ENCODE peak calls at places on chromosome 16, in six cellular contexts. N is ELR; D is aorta; C is cardiac muscle cell; H is naive thymus-derived CD8-positive, alpha-beta T cell; Y is sciatic nerve. W is an unnamed sample.

GRCh38 chr16:12091569-12092346 is 115.2 kb downstream of the SNX29 start:
- DNase-seq in N (no peak), D (peak), C (no peak), H (no peak), Y (peak), W (no peak)

GRCh38 chr16:28938721-28939120 is 7.0 kb downstream of the CD19 start:
- DNase-seq in N (no peak), D (no peak), C (no peak), H (no peak), Y (no peak), W (no peak)

GRCh38 chr16:50371936-50372595 is 3.3 kb upstream of the BRD7 start:
- DNase-seq in N (peak), D (no peak), C (peak), H (no peak), Y (no peak), W (no peak)

GRCh38 chr16:72404299-72404698 is 232.3 kb upstream of the PMFBP1 start:
- DNase-seq in N (no peak), D (no peak), C (no peak), H (no peak), Y (no peak), W (no peak)

GRCh38 chr16:11556214-11556819 is 30.4 kb downstream of the LITAF start:
- DNase-seq in N (no peak), D (no peak), C (no peak), H (no peak), Y (no peak), W (no peak)

GRCh38 chr16:27312580-27313421 is 973 bp upstream of the IL4R start:
- DNase-seq in N (no peak), D (no peak), C (no peak), H (no peak), Y (peak), W (no peak)

GRCh38 chr16:89641719-89642187 is 15.8 kb downstream of the CHMP1A start:
- DNase-seq in N (no peak), D (no peak), C (no peak), H (no peak), Y (no peak), W (no peak)

GRCh38 chr16:74841469-74841868 is 66.8 kb upstream of the FA2H start:
- DNase-seq in N (no peak), D (no peak), C (no peak), H (no peak), Y (no peak), W (no peak)

GRCh38 chr16:9870962-9871361 is 311.3 kb downstream of the GRIN2A start:
- DNase-seq in N (no peak), D (no peak), C (no peak), H (no peak), Y (no peak), W (no peak)

GRCh38 chr16:29182501-29182900 is 197.6 kb downstream of the LAT start:
- DNase-seq in N (no peak), D (peak), C (no peak), H (no peak), Y (peak), W (no peak)

GRCh38 chr16:19781196-19781595 is 63.1 kb downstream of the IQCK start:
- DNase-seq in N (no peak), D (no peak), C (no peak), H (no peak), Y (no peak), W (no peak)

GRCh38 chr16:56370836-56371235 is 54.5 kb downstream of the AMFR start:
- DNase-seq in N (peak), D (no peak), C (no peak), H (no peak), Y (no peak), W (no peak)

GRCh38 chr16:6684076-6684673 is 648.5 kb upstream of the RBFOX1 start:
- DNase-seq in N (peak), D (no peak), C (peak), H (no peak), Y (no peak), W (no peak)

GRCh38 chr16:87924937-87925670 is 11.2 kb downstream of the CA5A start:
- DNase-seq in N (no peak), D (no peak), C (no peak), H (no peak), Y (no peak), W (no peak)

GRCh38 chr16:85676466-85676865 is 12.3 kb downstream of the GINS2 start:
- DNase-seq in N (no peak), D (no peak), C (no peak), H (no peak), Y (no peak), W (no peak)

GRCh38 chr16:85541619-85542547 is 71.2 kb upstream of the GSE1 start:
- DNase-seq in N (no peak), D (no peak), C (no peak), H (no peak), Y (no peak), W (no peak)

GRCh38 chr16:69318177-69318910 is 7.2 kb downstream of the VPS4A start:
- DNase-seq in N (no peak), D (peak), C (no peak), H (no peak), Y (no peak), W (no peak)

GRCh38 chr16:57569306-57569946 is 27.0 kb downstream of the ADGRG5 start:
- DNase-seq in N (no peak), D (no peak), C (no peak), H (no peak), Y (no peak), W (no peak)

GRCh38 chr16:20903116-20903888 is 2.7 kb downstream of the LYRM1 start:
- DNase-seq in N (no peak), D (no peak), C (no peak), H (no peak), Y (no peak), W (no peak)

GRCh38 chr16:58615280-58615679 is 14.3 kb downstream of the CNOT1 start:
- DNase-seq in N (peak), D (no peak), C (no peak), H (no peak), Y (no peak), W (no peak)

GRCh38 chr16:86761117-86761971 is 183.0 kb downstream of the FOXL1 start:
- DNase-seq in N (peak), D (peak), C (peak), H (no peak), Y (peak), W (no peak)

GRCh38 chr16:54648575-54648974 is 282.1 kb upstream of the IRX5 start:
- DNase-seq in N (no peak), D (no peak), C (no peak), H (no peak), Y (no peak), W (no peak)

GRCh38 chr16:72848759-72849664 is 198.9 kb downstream of the ZFHX3 start:
- DNase-seq in N (peak), D (peak), C (no peak), H (no peak), Y (peak), W (no peak)

GRCh38 chr16:56301391-56301850 is 110.1 kb downstream of the GNAO1 start:
- DNase-seq in N (peak), D (no peak), C (no peak), H (no peak), Y (no peak), W (no peak)

GRCh38 chr16:10314811-10315210 is 71.0 kb upstream of the ATF7IP2 start:
- DNase-seq in N (peak), D (no peak), C (no peak), H (peak), Y (no peak), W (peak)

GRCh38 chr16:26795184-26795583 is 271.5 kb upstream of the C16orf82 start:
- DNase-seq in N (no peak), D (no peak), C (peak), H (no peak), Y (no peak), W (peak)

GRCh38 chr16:31130336-31130812 is 5.2 kb downstream of the PRSS8 start:
- DNase-seq in N (no peak), D (no peak), C (no peak), H (no peak), Y (no peak), W (no peak)

GRCh38 chr16:22623351-22623781 is 112.7 kb downstream of the NPIPB5 start:
- DNase-seq in N (peak), D (no peak), C (no peak), H (no peak), Y (no peak), W (no peak)